ENCODE peak calls at places on chromosomes 4 and X, in four cellular contexts. G is KG1, J is NCI-H2171, N is fibroblast of the conjunctiva. C is an unnamed sample.
A peak's percentile ranks its signal among the peaks of the same experiment; 100 is the strongest.

GRCh38 chrX:153538424-153538823 is 21.0 kb downstream of the ATP2B3 start:
- DNase-seq in G (no peak), J (no peak), N (no peak), C (no peak)

GRCh38 chrX:15512401-15512965 is 11.9 kb downstream of the BMX start:
- DNase-seq in J (no peak), G (no peak), N (no peak), C (no peak)

GRCh38 chr4:124111922-124112321 is 600.6 kb downstream of the ANKRD50 start:
- DNase-seq in N (peak; percentile 86), G (peak; percentile 20), J (no peak), C (peak; percentile 15)

GRCh38 chrX:2325076-2325784 is 175.5 kb downstream of the DHRSX start:
- DNase-seq in G (no peak), J (no peak), N (peak; percentile 93), C (peak; percentile 84)

GRCh38 chr4:186789671-186790070 is 66.0 kb upstream of the FAT1 start:
- DNase-seq in N (no peak), J (no peak), G (no peak), C (no peak)

GRCh38 chrX:45017946-45018345 is 145.0 kb downstream of the KDM6A start:
- DNase-seq in J (no peak), N (no peak), G (no peak), C (no peak)

GRCh38 chr4:95537967-95538485 is 10.7 kb downstream of the UNC5C start:
- DNase-seq in J (no peak), N (no peak), G (no peak), C (no peak)

GRCh38 chr4:504076-504475 is 5.1 kb downstream of the PIGG start:
- DNase-seq in G (no peak), N (peak; percentile 31), J (no peak), C (no peak)

GRCh38 chr4:185247151-185247550 is 37.8 kb downstream of the SNX25 start:
- DNase-seq in J (no peak), N (no peak), G (no peak), C (no peak)

GRCh38 chr4:40564004-40564403 is 65.7 kb downstream of the RBM47 start:
- DNase-seq in G (no peak), N (no peak), J (no peak), C (no peak)

GRCh38 chr4:71229477-71230257 is 109.2 kb upstream of the SLC4A4 start:
- DNase-seq in J (peak; percentile 36), N (peak; percentile 43), G (no peak), C (peak; percentile 13)

C was measured in K562.